ENCODE peak calls at places on chromosome 9, in four cellular contexts. D is NCI-H345; B is AG08396; Q is effector CD8-positive, alpha-beta T cell. U is an unnamed sample.

GRCh38 chr9:134514503-134514902 is 127.1 kb upstream of the COL5A1 start:
- DNase-seq in D (no peak), B (no peak), Q (no peak), U (no peak)

GRCh38 chr9:98006127-98006796 is 23.1 kb downstream of the ANP32B start:
- DNase-seq in Q (no peak), B (no peak), D (no peak), U (no peak)

GRCh38 chr9:89447416-89447815 is 50.5 kb downstream of the SEMA4D start:
- DNase-seq in D (no peak), B (no peak), Q (no peak), U (no peak)

GRCh38 chr9:89274838-89275237 is 36.2 kb upstream of the CKS2 start:
- DNase-seq in B (peak), Q (no peak), D (no peak), U (no peak)

GRCh38 chr9:88980732-88981336 is 10.4 kb upstream of the S1PR3 start:
- DNase-seq in D (no peak), Q (no peak), B (peak), U (no peak)

GRCh38 chr9:136840877-136841645 is 1.2 kb upstream of the AJM1 start:
- DNase-seq in Q (no peak), B (peak), D (peak), U (peak)

GRCh38 chr9:37503736-37504135 is 18.0 kb downstream of the POLR1E start:
- DNase-seq in Q (no peak), B (no peak), D (no peak), U (no peak)

GRCh38 chr9:129232839-129233568 is 54.9 kb upstream of the IER5L start:
- DNase-seq in Q (no peak), B (no peak), D (no peak), U (no peak)

GRCh38 chr9:134351777-134352176 is 25.5 kb downstream of the RXRA start:
- DNase-seq in D (no peak), B (no peak), Q (no peak), U (no peak)

GRCh38 chr9:125074976-125075375 is 68.4 kb downstream of the SCAI start:
- DNase-seq in D (no peak), Q (no peak), B (peak), U (no peak)

GRCh38 chr9:110183208-110184145 is 24.5 kb downstream of the C9orf152 start:
- DNase-seq in B (peak), Q (no peak), D (peak), U (peak)

GRCh38 chr9:14989811-14990210 is 79.6 kb upstream of the FREM1 start:
- DNase-seq in B (no peak), D (no peak), Q (no peak), U (no peak)

GRCh38 chr9:75200892-75201470 is 112.7 kb downstream of the OSTF1 start:
- DNase-seq in Q (no peak), B (peak), D (peak), U (peak)

GRCh38 chr9:6243746-6244145 is 28.1 kb downstream of the IL33 start:
- DNase-seq in D (no peak), Q (no peak), B (no peak), U (no peak)

GRCh38 chr9:6645153-6646027 is at the start of gene GLDC:
- DNase-seq in D (peak), Q (peak), B (no peak), U (peak)

GRCh38 chr9:135413461-135413860 is 66.1 kb upstream of the PPP1R26 start:
- DNase-seq in Q (no peak), D (no peak), B (no peak), U (no peak)

GRCh38 chr9:4748612-4749011 is 7.6 kb upstream of the AK3 start:
- DNase-seq in D (no peak), Q (no peak), B (no peak), U (no peak)

GRCh38 chr9:16202913-16203734 is 650.3 kb downstream of the CCDC171 start:
- DNase-seq in D (no peak), Q (no peak), B (peak), U (peak)

GRCh38 chr9:71741841-71742648 is 26.3 kb downstream of the CEMIP2 start:
- DNase-seq in Q (no peak), B (no peak), D (no peak), U (no peak)

GRCh38 chr9:87771251-87772006 is 45.5 kb downstream of the CTSL start:
- DNase-seq in D (no peak), B (no peak), Q (no peak), U (peak)